ENCODE peak calls at places on chromosomes 5 and 9, in five cellular contexts. R is iris pigment epithelial cell; W is stimulated activated CD8-positive, alpha-beta memory T cell treated with anti-CD3 and anti-CD28 coated beads, Interleukin-15, amount 100 ng/mL, for 24 hours; P is mammary epithelial cell; I is endothelial cell. T is an unnamed sample.

GRCh38 chr9:123268240-123268949 is at the start of gene STRBP:
- DNase-seq in R (peak; percentile 71), W (peak; percentile 83), P (peak; percentile 87), I (peak; percentile 92), T (peak; percentile 98)

GRCh38 chr5:16095612-16096011 is 84.0 kb downstream of the MARCHF11 start:
- DNase-seq in R (no peak), W (no peak), P (no peak), I (no peak), T (no peak)

GRCh38 chr5:86968311-86968753 is 299.4 kb upstream of the RASA1 start:
- DNase-seq in R (peak; percentile 47), W (no peak), P (peak; percentile 21), I (peak; percentile 9), T (peak; percentile 1)

GRCh38 chr5:133353741-133354140 is 258.6 kb downstream of the FSTL4 start:
- DNase-seq in R (peak; percentile 14), W (no peak), P (no peak), I (peak; percentile 49), T (no peak)

GRCh38 chr5:171434874-171435273 is 15.4 kb downstream of the FGF18 start:
- DNase-seq in R (no peak), W (no peak), P (no peak), I (no peak), T (no peak)

GRCh38 chr9:93594041-93594756 is 17.8 kb downstream of the PHF2 start:
- DNase-seq in R (no peak), W (no peak), P (no peak), I (no peak), T (no peak)

GRCh38 chr5:92560698-92561361 is 1020.2 kb downstream of the NR2F1-AS1 start:
- DNase-seq in R (peak; percentile 81), W (no peak), P (no peak), I (no peak), T (no peak)

GRCh38 chr9:17349816-17350215 is 215.0 kb downstream of the CNTLN start:
- DNase-seq in R (peak; percentile 73), W (no peak), P (no peak), I (no peak), T (no peak)

GRCh38 chr9:89843074-89843473 is 238.3 kb downstream of the GADD45G start:
- DNase-seq in R (no peak), W (no peak), P (no peak), I (no peak), T (no peak)